ENCODE peak calls at places on chromosomes 12 and 14, in five cellular contexts. E, A, L, X and I are unnamed samples.

GRCh38 chr14:94582199-94582750 is 1.0 kb downstream of the SERPINA5 start:
- DNase-seq in A (peak), X (no peak), L (no peak), E (peak), I (peak)

GRCh38 chr12:102549691-102550090 is 69.3 kb upstream of the IGF1 start:
- DNase-seq in A (no peak), E (no peak), X (no peak), L (no peak), I (no peak)

GRCh38 chr12:56634242-56634836 is 4.2 kb upstream of the BAZ2A start:
- DNase-seq in X (peak), L (peak), A (peak), E (peak), I (peak)

GRCh38 chr12:100646896-100647295 is 73.4 kb downstream of the GAS2L3 start:
- DNase-seq in L (no peak), A (no peak), X (no peak), E (no peak), I (no peak)

GRCh38 chr12:130097798-130098255 is 64.4 kb upstream of the FZD10 start:
- DNase-seq in E (no peak), L (no peak), A (no peak), X (no peak), I (no peak)

GRCh38 chr12:57904848-57905811 is 36.2 kb upstream of the ATP23 start:
- DNase-seq in X (peak), L (peak), A (peak), E (peak), I (peak)

GRCh38 chr14:35808076-35808657 is 928 bp downstream of the RALGAPA1 start:
- DNase-seq in L (no peak), A (no peak), X (no peak), E (no peak), I (peak)

GRCh38 chr12:45268672-45269406 is 52.9 kb downstream of the ANO6 start:
- DNase-seq in A (peak), X (no peak), L (peak), E (peak), I (peak)

GRCh38 chr12:53241623-53242412 is 9.8 kb upstream of the RARG start:
- DNase-seq in A (no peak), X (peak), E (no peak), L (no peak), I (no peak)

GRCh38 chr12:82874935-82875334 is 188.2 kb downstream of the TMTC2 start:
- DNase-seq in L (no peak), E (no peak), A (no peak), X (no peak), I (no peak)

GRCh38 chr12:43285248-43285647 is 266.8 kb downstream of the ADAMTS20 start:
- DNase-seq in X (no peak), L (no peak), E (no peak), A (no peak), I (no peak)

GRCh38 chr12:49345048-49345839 is 1.4 kb upstream of the DNAJC22 start:
- DNase-seq in X (peak), A (no peak), E (peak), L (peak), I (peak)

GRCh38 chr12:130086777-130087176 is 75.5 kb upstream of the FZD10 start:
- DNase-seq in A (no peak), E (no peak), X (no peak), L (no peak), I (no peak)

GRCh38 chr14:21990116-21990515 is 316.5 kb upstream of the OR4E1 start:
- DNase-seq in A (no peak), E (no peak), L (peak), X (no peak), I (no peak)

GRCh38 chr14:99424306-99424877 is 56.3 kb downstream of the SETD3 start:
- DNase-seq in L (no peak), E (no peak), A (no peak), X (peak), I (no peak)

GRCh38 chr12:49043856-49044258 is 16.7 kb downstream of the KMT2D start:
- DNase-seq in X (peak), A (peak), L (peak), E (no peak), I (peak)

GRCh38 chr12:4272014-4272975 is 1.3 kb upstream of the CCND2 start:
- DNase-seq in E (peak), X (peak), A (peak), L (peak), I (peak)

GRCh38 chr14:53953828-53954550 is 2.6 kb downstream of the BMP4 start:
- DNase-seq in E (peak), L (peak), A (peak), X (peak), I (peak)

GRCh38 chr12:110176745-110177144 is 52.6 kb downstream of the IFT81 start:
- DNase-seq in L (peak), A (no peak), X (no peak), E (no peak), I (no peak)

GRCh38 chr12:57545809-57546437 is 1.1 kb downstream of the DCTN2 start:
- DNase-seq in A (no peak), X (no peak), E (no peak), L (no peak), I (no peak)

GRCh38 chr12:124404162-124404561 is 109.3 kb downstream of the RFLNA start:
- DNase-seq in L (no peak), X (no peak), E (peak), A (no peak), I (no peak)

GRCh38 chr14:95365401-95365800 is 45.7 kb upstream of the CLMN start:
- DNase-seq in E (no peak), X (no peak), A (no peak), L (no peak), I (no peak)

GRCh38 chr14:100547633-100548294 is 39.5 kb downstream of the BEGAIN start:
- DNase-seq in A (peak), L (no peak), E (peak), X (no peak), I (peak)

GRCh38 chr12:121534495-121535148 is 46.2 kb downstream of the KDM2B start:
- DNase-seq in A (no peak), E (no peak), X (peak), L (no peak), I (no peak)

GRCh38 chr12:14275886-14276285 is 89.6 kb upstream of the ATF7IP start:
- DNase-seq in E (no peak), X (no peak), A (no peak), L (no peak), I (no peak)

GRCh38 chr14:94143239-94143638 is 13.8 kb upstream of the IFI27L2 start:
- DNase-seq in E (no peak), X (peak), L (no peak), A (no peak), I (no peak)

GRCh38 chr12:31106101-31106803 is 32.6 kb downstream of the DDX11 start:
- DNase-seq in E (no peak), X (peak), A (no peak), L (no peak), I (no peak)

GRCh38 chr12:31783996-31784645 is 55.3 kb upstream of the AMN1 start:
- DNase-seq in A (no peak), L (no peak), E (no peak), X (no peak), I (no peak)

GRCh38 chr12:49341777-49342065 is 4.7 kb upstream of the C1QL4 start:
- DNase-seq in E (no peak), L (no peak), X (no peak), A (no peak), I (no peak)

GRCh38 chr12:129704232-129704830 is 199.5 kb downstream of the TMEM132D start:
- DNase-seq in L (no peak), X (peak), A (no peak), E (no peak), I (no peak)

GRCh38 chr12:56010112-56010570 is 10.7 kb upstream of the IKZF4 start:
- DNase-seq in X (no peak), E (no peak), L (no peak), A (no peak), I (no peak)

GRCh38 chr12:72271741-72272661 is at the start of gene TRHDE:
- DNase-seq in E (peak), A (peak), L (peak), X (peak), I (peak)

GRCh38 chr14:32080001-32080510 is 3.0 kb downstream of the ARHGAP5 start:
- DNase-seq in L (no peak), X (no peak), E (no peak), A (no peak), I (no peak)

GRCh38 chr12:86006727-86007126 is 132.6 kb downstream of the NTS start:
- DNase-seq in X (no peak), E (no peak), L (no peak), A (no peak), I (no peak)

GRCh38 chr12:107515446-107515958 is 170.1 kb upstream of the PWP1 start:
- DNase-seq in E (no peak), A (no peak), L (no peak), X (peak), I (peak)
- H3K27ac ChIP-seq in E (no peak), A (no peak), L (no peak), X (no peak), I (no peak)

GRCh38 chr12:94525951-94526350 is 66.3 kb upstream of the CEP83 start:
- DNase-seq in X (no peak), A (no peak), L (no peak), E (no peak), I (no peak)
- H3K27ac ChIP-seq in X (no peak), A (no peak), L (no peak), E (no peak), I (no peak)

GRCh38 chr14:51328942-51329350 is 88.9 kb downstream of the TMX1 start:
- DNase-seq in E (no peak), L (no peak), X (no peak), A (no peak), I (no peak)
- H3K27ac ChIP-seq in E (peak), L (no peak), X (no peak), A (peak), I (no peak)

GRCh38 chr14:88613552-88614010 is 50.7 kb downstream of the ZC3H14 start:
- DNase-seq in E (no peak), X (no peak), A (no peak), L (no peak), I (peak)
- H3K27ac ChIP-seq in E (no peak), X (no peak), A (peak), L (peak), I (peak)

DNA sequence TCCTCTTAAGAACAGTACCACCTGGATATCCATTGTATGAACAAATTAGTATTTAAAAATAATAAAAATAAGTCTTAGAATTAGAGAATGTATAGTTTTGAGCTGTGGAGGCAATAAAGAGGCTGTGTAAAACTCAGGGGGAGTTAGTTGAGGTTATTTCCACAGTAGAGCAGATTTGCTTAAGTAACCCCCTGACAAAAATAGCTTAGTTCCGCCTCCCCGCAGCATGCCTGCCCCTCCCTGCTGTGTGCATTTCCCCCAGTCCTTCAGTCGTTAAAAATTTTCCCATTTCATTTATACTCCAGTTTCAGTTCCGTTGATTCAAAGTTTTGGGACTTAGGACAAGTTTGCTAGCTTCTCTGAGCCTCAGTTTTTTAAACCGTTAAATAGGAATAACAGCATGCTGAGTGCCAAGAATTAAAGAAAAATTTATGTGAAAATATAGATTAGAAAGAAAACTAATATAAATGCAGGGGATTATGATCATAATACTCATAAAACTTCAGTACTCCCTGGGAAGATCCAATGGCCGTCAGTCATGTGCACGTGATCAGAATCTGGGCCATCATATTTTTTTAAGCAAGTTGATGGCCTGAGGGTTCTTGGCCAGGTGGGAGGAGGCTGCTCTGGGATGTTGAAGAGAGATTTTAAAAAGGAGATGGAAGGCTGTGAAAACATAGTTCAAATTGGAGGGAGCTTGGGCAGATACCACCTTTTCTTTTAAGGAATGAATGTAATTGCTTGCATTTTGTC is 14.5 kb upstream of the SLC38A2 start:
- DNase-seq in L (no peak), E (no peak), X (peak), A (no peak), I (no peak)
- H3K27ac ChIP-seq in L (peak), E (no peak), X (peak), A (peak), I (no peak)

GRCh38 chr12:7090222-7090998 is 1.8 kb downstream of the C1R start:
- DNase-seq in E (peak), X (peak), L (no peak), A (no peak), I (no peak)
- H3K27ac ChIP-seq in E (peak), X (no peak), L (no peak), A (no peak), I (no peak)

DNA sequence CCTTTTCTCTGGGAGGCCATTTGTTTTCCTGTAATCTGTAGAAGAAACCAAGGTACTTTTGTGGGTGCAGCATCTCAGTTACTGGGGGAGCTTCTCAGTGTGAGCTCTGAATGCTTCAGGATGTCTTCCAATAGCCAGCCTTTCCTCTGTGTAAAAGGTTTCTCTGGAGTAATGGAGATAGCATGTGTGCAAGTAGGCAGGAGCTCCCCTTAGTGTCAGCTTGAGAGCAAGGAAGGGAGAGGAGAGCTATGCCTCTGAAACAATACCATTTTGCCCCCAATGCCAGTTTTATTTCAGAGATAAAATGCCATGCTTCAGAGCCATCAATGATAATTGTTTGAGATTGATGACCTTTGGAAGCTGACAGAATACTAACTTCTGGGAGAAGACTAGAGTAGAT is 125.5 kb downstream of the CRADD start:
- DNase-seq in L (no peak), A (no peak), X (no peak), E (no peak), I (no peak)
- H3K27ac ChIP-seq in L (peak), A (peak), X (no peak), E (peak), I (no peak)

GRCh38 chr14:64654931-64655330 is 49.3 kb upstream of the PLEKHG3 start:
- DNase-seq in L (no peak), X (no peak), A (no peak), E (no peak), I (no peak)
- H3K27ac ChIP-seq in L (no peak), X (no peak), A (no peak), E (no peak), I (peak)

DNA sequence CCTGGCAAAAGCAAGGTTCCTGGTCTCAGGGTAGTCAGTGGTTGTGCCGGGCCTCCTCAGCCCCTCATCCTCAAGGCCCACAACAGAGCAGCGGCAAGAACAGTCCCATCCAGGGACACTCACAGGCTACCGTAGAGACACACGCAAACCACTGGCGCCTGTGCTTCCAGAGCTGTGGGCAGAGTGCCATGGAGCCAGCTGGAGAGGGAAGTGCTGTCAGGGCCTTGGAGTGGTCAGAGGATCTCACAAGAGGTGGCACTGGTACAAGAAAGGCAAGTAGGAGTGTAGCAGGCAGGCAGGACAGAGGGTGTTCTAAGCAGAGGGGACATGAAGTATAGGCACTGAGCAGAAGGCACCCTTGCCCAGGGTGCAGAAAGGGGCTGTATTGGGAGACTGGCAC is 34.6 kb downstream of the ANKRD9 start:
- DNase-seq in E (peak), A (peak), L (no peak), X (no peak), I (peak)
- H3K27ac ChIP-seq in E (no peak), A (no peak), L (no peak), X (no peak), I (no peak)